ENCODE peak calls at places on chromosomes 11 and 22, in four cellular contexts. D, B, F and M are unnamed samples.

GRCh38 chr11:111935331-111936044 is 1.7 kb upstream of the DIXDC1 start:
- DNase-seq in D (no peak), B (no peak), F (no peak), M (no peak)

GRCh38 chr22:28017859-28018258 is 98.8 kb upstream of the PITPNB start:
- DNase-seq in D (no peak), B (no peak), F (no peak), M (no peak)

GRCh38 chr11:12719221-12719620 is 45.0 kb downstream of the TEAD1 start:
- DNase-seq in D (no peak), B (no peak), F (no peak), M (no peak)

GRCh38 chr11:92552942-92553341 is 328.3 kb downstream of the FAT3 start:
- DNase-seq in D (no peak), B (no peak), F (no peak), M (no peak)

GRCh38 chr22:43185860-43186261 is 1.1 kb downstream of the TTLL12 start:
- DNase-seq in D (no peak), B (peak), F (peak), M (peak)

GRCh38 chr11:131073167-131073566 is 156.9 kb upstream of the SNX19 start:
- DNase-seq in D (no peak), B (no peak), F (no peak), M (no peak)

GRCh38 chr22:25350551-25350971 is 131.1 kb downstream of the CRYBB2 start:
- DNase-seq in D (no peak), B (no peak), F (no peak), M (no peak)

GRCh38 chr22:37880668-37881440 is 25.2 kb upstream of the MICALL1 start:
- DNase-seq in D (no peak), B (no peak), F (no peak), M (no peak)

GRCh38 chr11:2297623-2298030 is 4.1 kb downstream of the C11orf21 start:
- DNase-seq in D (no peak), B (no peak), F (no peak), M (no peak)

GRCh38 chr11:15967166-15967565 is 389.2 kb downstream of the SOX6 start:
- DNase-seq in D (no peak), B (peak), F (peak), M (peak)

GRCh38 chr11:117836077-117836960 is 11.8 kb upstream of the FXYD2 start:
- DNase-seq in D (peak), B (no peak), F (peak), M (peak)

GRCh38 chr22:20490183-20490940 is 5.2 kb downstream of the KLHL22 start:
- DNase-seq in D (no peak), B (no peak), F (no peak), M (no peak)

GRCh38 chr11:5689551-5689983 is at the start of gene TRIM22:
- DNase-seq in D (peak), B (no peak), F (peak), M (peak)

GRCh38 chr11:94129505-94130335 is 1.1 kb downstream of the PANX1 start:
- DNase-seq in D (no peak), B (no peak), F (peak), M (peak)

DNA sequence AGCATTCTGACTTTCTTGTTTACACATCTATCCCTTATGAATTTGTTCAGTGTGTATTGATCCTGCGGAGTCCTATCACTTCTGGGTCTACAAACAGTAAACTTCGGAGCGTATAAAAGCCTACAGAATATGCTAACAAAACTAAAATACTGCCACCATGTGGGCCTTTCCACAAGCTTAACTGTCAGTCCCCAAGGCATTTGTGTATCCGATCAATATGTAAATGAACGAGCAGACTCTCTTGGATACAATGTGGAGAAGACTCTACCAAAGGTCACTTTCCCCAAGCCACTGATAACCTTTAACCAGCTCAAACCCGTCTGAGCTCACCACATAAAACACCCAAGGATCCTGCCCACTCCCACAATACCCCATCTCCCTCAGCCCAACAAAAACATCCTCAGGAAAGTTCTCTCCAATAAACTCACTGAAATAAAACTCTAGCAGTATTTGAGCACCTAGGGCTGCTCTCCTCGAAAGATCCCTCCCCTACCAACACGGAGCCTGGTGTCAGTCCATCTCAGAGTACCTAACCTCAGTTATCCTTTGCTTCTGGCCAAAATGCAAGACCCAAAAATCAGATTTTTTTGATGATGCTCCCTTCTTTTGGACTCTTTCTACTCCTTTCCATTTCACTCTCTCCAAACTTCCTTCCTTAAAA is 17.8 kb downstream of the ADA2 start:
- DNase-seq in D (no peak), B (no peak), F (no peak), M (no peak)
- TF ChIP-seq CTCF in D (peak), B (no peak), F (no peak), M (no peak)

DNA sequence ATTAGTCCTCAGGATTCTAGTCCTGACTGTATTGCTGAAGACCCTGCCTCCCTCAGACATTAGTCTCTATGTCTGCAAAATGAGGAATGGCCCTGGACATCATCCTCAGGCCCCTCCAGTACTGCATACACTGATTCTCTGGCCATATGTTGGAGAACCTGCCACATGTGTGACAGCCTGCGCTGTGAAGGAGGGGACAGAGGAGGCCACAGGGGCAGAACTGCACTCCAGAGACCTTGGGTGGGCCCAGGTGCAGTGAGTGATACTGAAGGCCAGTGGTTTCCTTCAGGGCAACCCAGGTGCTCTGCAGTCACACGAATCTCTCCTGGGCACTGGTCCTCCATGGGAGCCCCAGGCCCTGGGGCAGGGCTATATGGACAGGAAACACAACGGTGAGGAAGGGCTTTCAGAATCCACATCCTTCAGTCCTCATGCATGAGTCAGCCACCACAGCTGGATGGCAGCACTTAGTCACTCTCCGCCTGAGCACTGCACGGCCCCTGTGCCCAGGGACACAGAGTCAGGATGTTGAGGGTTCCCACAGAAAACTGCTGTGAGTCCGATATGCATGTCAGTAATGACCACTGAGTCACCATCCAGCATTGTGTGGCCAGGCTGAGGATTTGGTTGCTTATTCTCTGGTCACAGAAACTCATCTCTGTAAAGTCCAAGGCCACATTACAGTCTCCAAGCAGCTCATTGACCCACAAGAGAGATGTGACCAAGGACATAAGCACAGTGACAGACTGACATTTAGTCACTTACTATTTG is 39.7 kb downstream of the ME3 start:
- DNase-seq in D (no peak), B (peak), F (no peak), M (peak)
- TF ChIP-seq CTCF in D (peak), B (peak), F (no peak), M (no peak)

GRCh38 chr22:46833228-46833627 is 70.8 kb downstream of the TBC1D22A start:
- DNase-seq in D (no peak), B (peak), F (no peak), M (no peak)
- TF ChIP-seq CTCF in D (peak), B (no peak), F (no peak), M (no peak)

DNA sequence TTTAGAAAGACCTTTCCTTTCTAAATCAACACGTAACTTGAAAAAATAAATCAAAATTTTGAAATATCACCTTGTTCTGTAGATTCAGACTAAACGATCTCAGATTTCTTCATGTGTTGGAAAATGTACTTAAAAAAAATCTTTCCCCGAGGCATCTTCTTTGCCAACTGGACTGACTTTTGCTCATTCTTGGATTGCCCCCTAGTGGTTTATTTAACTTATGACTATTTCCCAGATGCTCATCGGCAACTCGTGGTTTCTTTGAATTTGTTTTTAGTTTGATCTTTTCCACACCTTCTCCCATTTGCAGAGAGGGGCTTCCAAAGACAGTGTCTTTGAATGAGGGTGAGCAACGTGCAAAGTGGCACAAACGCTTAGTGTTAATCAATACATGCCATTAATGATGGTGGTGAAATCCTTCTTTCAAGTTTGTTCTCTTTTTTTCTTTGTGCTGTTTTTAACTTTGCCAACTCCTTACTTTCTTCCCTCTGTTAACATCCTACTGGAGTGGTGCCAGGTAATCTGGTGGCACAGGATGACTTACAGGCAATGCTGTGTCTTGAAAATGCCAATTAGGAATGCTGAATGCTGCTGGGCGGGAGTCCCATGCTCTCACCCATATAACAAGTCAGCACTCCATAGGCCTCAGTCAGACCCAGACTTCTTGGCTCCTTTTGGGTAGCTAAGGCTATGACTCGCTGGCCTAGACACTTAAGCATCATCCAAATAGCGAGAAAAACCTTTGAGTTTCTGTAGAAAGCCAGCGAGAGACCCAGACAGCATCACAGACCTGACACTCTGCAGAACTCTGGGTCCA is 18.3 kb downstream of the PRSS23 start:
- DNase-seq in D (no peak), B (peak), F (no peak), M (no peak)
- TF ChIP-seq CTCF in D (peak), B (peak), F (peak), M (peak)

GRCh38 chr11:85809881-85810280 is 1.1 kb downstream of the SYTL2 start:
- DNase-seq in D (no peak), B (no peak), F (peak), M (peak)
- TF ChIP-seq CTCF in D (no peak), B (peak), F (no peak), M (no peak)

DNA sequence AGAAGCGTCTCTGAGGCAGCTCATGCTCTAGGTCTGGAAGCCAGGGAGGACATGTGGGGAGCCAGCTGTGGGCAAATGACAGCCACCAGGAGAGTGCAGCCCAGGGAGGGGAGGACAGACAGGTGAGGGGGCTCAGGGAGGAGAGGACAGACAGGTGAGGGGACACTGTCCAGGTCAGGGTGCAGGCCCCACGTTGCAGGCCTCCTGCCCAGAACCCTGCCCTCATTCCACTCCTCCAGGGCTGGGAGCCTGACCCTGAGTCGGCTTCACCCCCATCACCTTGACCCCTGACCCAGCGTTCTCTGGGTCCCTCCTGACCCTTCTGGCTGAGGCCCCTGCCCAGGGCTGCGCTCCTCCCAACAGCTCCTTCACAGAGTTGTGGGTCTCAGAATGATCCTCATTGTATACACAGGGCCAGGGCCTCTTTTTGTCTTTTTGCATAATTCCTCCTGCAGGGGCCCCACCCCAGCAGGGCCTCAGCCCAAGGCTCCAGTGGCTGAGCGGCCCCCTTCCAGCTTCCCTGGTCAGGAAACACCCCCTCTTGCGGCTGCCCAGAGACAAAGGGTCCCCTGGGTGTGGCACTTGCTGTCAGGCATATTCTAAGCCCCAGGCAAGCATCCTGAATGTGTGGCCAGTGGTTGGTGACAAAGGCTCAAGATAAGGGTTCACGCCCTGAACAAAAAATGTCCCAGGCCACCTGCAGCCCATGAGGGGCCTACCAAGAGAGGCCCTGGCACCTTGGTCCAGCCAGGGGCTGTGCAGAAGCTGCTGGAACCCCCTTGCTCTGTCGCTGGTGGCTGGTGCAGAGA is 853.0 kb downstream of the BRD1 start:
- DNase-seq in D (no peak), B (no peak), F (no peak), M (no peak)
- TF ChIP-seq CTCF in D (no peak), B (no peak), F (no peak), M (no peak)